ENCODE peak calls at places on chromosomes 7 and 10, in five cellular contexts. Z is keratinocyte; H is AG20443; V is memory B cell; M is stimulated activated CD4-positive, alpha-beta T cell treated with anti-CD3 and anti-CD28 coated beads, Interleukin-15, amount 100 ng/mL, for 1 hour. K is an unnamed sample.
A peak's percentile ranks its signal among the peaks of the same experiment; 100 is the strongest.

GRCh38 chr7:28778781-28779180 is 179.3 kb downstream of the TRIL start:
- DNase-seq in Z (no peak), H (no peak), V (no peak), M (no peak), K (no peak)

GRCh38 chr10:108392286-108392685 is 1227.8 kb upstream of the SORCS1 start:
- DNase-seq in Z (no peak), H (peak; percentile 55), V (no peak), M (no peak), K (no peak)

GRCh38 chr7:16295558-16295957 is 125.8 kb downstream of the CRPPA start:
- DNase-seq in Z (no peak), H (no peak), V (no peak), M (no peak), K (no peak)

GRCh38 chr10:90913774-90914420 is 7.0 kb downstream of the ANKRD1 start:
- DNase-seq in Z (no peak), H (no peak), V (no peak), M (no peak), K (no peak)

GRCh38 chr7:120742370-120742769 is 115.6 kb downstream of the TSPAN12 start:
- DNase-seq in Z (no peak), H (no peak), V (no peak), M (no peak), K (no peak)

GRCh38 chr7:152127229-152127628 is 101.8 kb downstream of the GALNT11 start:
- DNase-seq in Z (no peak), H (no peak), V (no peak), M (no peak), K (no peak)

GRCh38 chr10:70121281-70121949 is 11.2 kb downstream of the AIFM2 start:
- DNase-seq in Z (no peak), H (no peak), V (no peak), M (no peak), K (no peak)

GRCh38 chr10:4651404-4652037 is 174.5 kb upstream of the AKR1E2 start:
- DNase-seq in Z (no peak), H (no peak), V (no peak), M (no peak), K (no peak)

GRCh38 chr7:151246161-151247015 is 2.1 kb downstream of the SMARCD3 start:
- DNase-seq in Z (no peak), H (peak; percentile 34), V (no peak), M (no peak), K (no peak)

GRCh38 chr7:129855234-129855673 is 97.5 kb downstream of the UBE2H start:
- DNase-seq in Z (no peak), H (peak; percentile 34), V (no peak), M (no peak), K (no peak)

GRCh38 chr7:79968894-79969293 is 165.7 kb upstream of the GNAI1 start:
- DNase-seq in Z (no peak), H (no peak), V (no peak), M (no peak), K (no peak)

GRCh38 chr10:15141136-15142067 is 27.1 kb downstream of the NMT2 start:
- DNase-seq in Z (no peak), H (no peak), V (peak; percentile 41), M (no peak), K (no peak)

GRCh38 chr7:3083350-3083749 is 39.7 kb upstream of the CARD11 start:
- DNase-seq in Z (no peak), H (no peak), V (no peak), M (no peak), K (no peak)

GRCh38 chr7:146660839-146661238 is 544.2 kb downstream of the CNTNAP2 start:
- DNase-seq in Z (no peak), H (no peak), V (no peak), M (no peak), K (no peak)

GRCh38 chr7:91343420-91343819 is 79.2 kb downstream of the FZD1 start:
- DNase-seq in Z (no peak), H (no peak), V (no peak), M (no peak), K (no peak)